ENCODE peak calls at places on chromosome 11, in four cellular contexts. One of them, this sample, is unnamed.

GRCh38 chr11:19244621-19245020 is 3.9 kb upstream of the E2F8 start:
- DNase-seq in anterior cingulate cortex: no peak
- DNase-seq in psoas muscle: no peak
- DNase-seq in activated CD4-positive, alpha-beta T cell treated with anti-CD3 and anti-CD28 coated beads, Interleukin-2, amount 50 U/mL, for 4 hours: no peak
- DNase-seq in this sample: no peak

GRCh38 chr11:85845052-85845631 is 10.0 kb upstream of the CCDC83 start:
- DNase-seq in anterior cingulate cortex: no peak
- DNase-seq in psoas muscle: no peak
- DNase-seq in activated CD4-positive, alpha-beta T cell treated with anti-CD3 and anti-CD28 coated beads, Interleukin-2, amount 50 U/mL, for 4 hours: no peak
- DNase-seq in this sample: peak

GRCh38 chr11:14872032-14872431 is 20.0 kb downstream of the CYP2R1 start:
- DNase-seq in anterior cingulate cortex: no peak
- DNase-seq in psoas muscle: no peak
- DNase-seq in activated CD4-positive, alpha-beta T cell treated with anti-CD3 and anti-CD28 coated beads, Interleukin-2, amount 50 U/mL, for 4 hours: no peak
- DNase-seq in this sample: no peak

GRCh38 chr11:1301220-1302000 is 8.0 kb downstream of the TOLLIP start:
- DNase-seq in anterior cingulate cortex: no peak
- DNase-seq in psoas muscle: no peak
- DNase-seq in activated CD4-positive, alpha-beta T cell treated with anti-CD3 and anti-CD28 coated beads, Interleukin-2, amount 50 U/mL, for 4 hours: no peak
- DNase-seq in this sample: no peak

GRCh38 chr11:62430350-62430749 is 11.5 kb downstream of the SCGB1A1 start:
- DNase-seq in anterior cingulate cortex: no peak
- DNase-seq in psoas muscle: no peak
- DNase-seq in activated CD4-positive, alpha-beta T cell treated with anti-CD3 and anti-CD28 coated beads, Interleukin-2, amount 50 U/mL, for 4 hours: no peak
- DNase-seq in this sample: peak

GRCh38 chr11:2289859-2290258 is 11.9 kb downstream of the C11orf21 start:
- DNase-seq in anterior cingulate cortex: no peak
- DNase-seq in psoas muscle: no peak
- DNase-seq in activated CD4-positive, alpha-beta T cell treated with anti-CD3 and anti-CD28 coated beads, Interleukin-2, amount 50 U/mL, for 4 hours: no peak
- DNase-seq in this sample: no peak

GRCh38 chr11:44454686-44455085 is 110.8 kb upstream of the CD82 start:
- DNase-seq in anterior cingulate cortex: no peak
- DNase-seq in psoas muscle: no peak
- DNase-seq in activated CD4-positive, alpha-beta T cell treated with anti-CD3 and anti-CD28 coated beads, Interleukin-2, amount 50 U/mL, for 4 hours: no peak
- DNase-seq in this sample: no peak

GRCh38 chr11:64060861-64061444 is 25.2 kb downstream of the FLRT1 start:
- DNase-seq in anterior cingulate cortex: peak
- DNase-seq in psoas muscle: peak
- DNase-seq in activated CD4-positive, alpha-beta T cell treated with anti-CD3 and anti-CD28 coated beads, Interleukin-2, amount 50 U/mL, for 4 hours: peak
- DNase-seq in this sample: peak

This sample was measured in GM23248.